ENCODE peak calls at places on chromosome 11, in five cellular contexts. T, Y, Z, X and A are unnamed samples.

GRCh38 chr11:34823197-34823596 is 93.0 kb downstream of the APIP start:
- DNase-seq in T (no peak), Y (no peak), Z (no peak), X (no peak), A (no peak)

GRCh38 chr11:719214-720016 is 13.4 kb downstream of the EPS8L2 start:
- DNase-seq in T (no peak), Y (no peak), Z (no peak), X (no peak), A (no peak)

GRCh38 chr11:3942956-3943497 is 87.6 kb downstream of the STIM1 start:
- DNase-seq in T (no peak), Y (no peak), Z (no peak), X (no peak), A (no peak)

GRCh38 chr11:10265936-10266335 is 28.1 kb downstream of the SBF2 start:
- DNase-seq in T (no peak), Y (no peak), Z (no peak), X (no peak), A (no peak)

GRCh38 chr11:1570896-1571759 is 943 bp downstream of the DUSP8 start:
- DNase-seq in T (no peak), Y (no peak), Z (no peak), X (no peak), A (no peak)

GRCh38 chr11:62150887-62151736 is 27.3 kb downstream of the INCENP start:
- DNase-seq in T (no peak), Y (no peak), Z (no peak), X (no peak), A (no peak)

GRCh38 chr11:36361901-36362391 is 65.9 kb downstream of the PRR5L start:
- DNase-seq in T (no peak), Y (no peak), Z (peak), X (no peak), A (no peak)

GRCh38 chr11:36131719-36132349 is 157.4 kb downstream of the COMMD9 start:
- DNase-seq in T (peak), Y (peak), Z (no peak), X (no peak), A (peak)

GRCh38 chr11:94746721-94747120 is 21.4 kb upstream of the AMOTL1 start:
- DNase-seq in T (no peak), Y (no peak), Z (peak), X (no peak), A (no peak)

GRCh38 chr11:65640483-65641207 is 2.7 kb downstream of the SIPA1 start:
- DNase-seq in T (no peak), Y (peak), Z (no peak), X (peak), A (no peak)